ENCODE peak calls at places on chromosomes 4 and X, in eight cellular contexts. One of them, this sample, is unnamed.

GRCh38 chr4:151231915-151232595 is 44.9 kb upstream of the PRSS48 start:
- DNase-seq in osteocyte: no peak
- DNase-seq in sigmoid colon: no peak
- DNase-seq in progenitor cell of endocrine pancreas: no peak
- DNase-seq in adrenal gland: no peak
- DNase-seq in NB4: no peak
- DNase-seq in left ventricle myocardium inferior: no peak
- DNase-seq in astrocyte: peak
- DNase-seq in this sample: no peak

GRCh38 chr4:134470544-134470943 is 269.0 kb upstream of the PABPC4L start:
- DNase-seq in osteocyte: no peak
- DNase-seq in NB4: peak
- DNase-seq in astrocyte: no peak
- DNase-seq in left ventricle myocardium inferior: no peak
- DNase-seq in adrenal gland: no peak
- DNase-seq in progenitor cell of endocrine pancreas: no peak
- DNase-seq in sigmoid colon: no peak
- DNase-seq in this sample: no peak

GRCh38 chrX:68508799-68509198 is 9.9 kb downstream of the YIPF6 start:
- DNase-seq in progenitor cell of endocrine pancreas: no peak
- DNase-seq in NB4: no peak
- DNase-seq in adrenal gland: no peak
- DNase-seq in left ventricle myocardium inferior: no peak
- DNase-seq in astrocyte: no peak
- DNase-seq in osteocyte: no peak
- DNase-seq in sigmoid colon: no peak
- DNase-seq in this sample: no peak

GRCh38 chr4:47278631-47279030 is 184.9 kb downstream of the COMMD8 start:
- DNase-seq in left ventricle myocardium inferior: no peak
- DNase-seq in sigmoid colon: no peak
- DNase-seq in adrenal gland: no peak
- DNase-seq in astrocyte: no peak
- DNase-seq in progenitor cell of endocrine pancreas: no peak
- DNase-seq in osteocyte: no peak
- DNase-seq in NB4: peak
- DNase-seq in this sample: no peak

GRCh38 chr4:22356996-22357596 is 158.8 kb downstream of the ADGRA3 start:
- DNase-seq in progenitor cell of endocrine pancreas: no peak
- DNase-seq in sigmoid colon: no peak
- DNase-seq in adrenal gland: no peak
- DNase-seq in osteocyte: no peak
- DNase-seq in astrocyte: peak
- DNase-seq in left ventricle myocardium inferior: no peak
- DNase-seq in NB4: peak
- DNase-seq in this sample: no peak

GRCh38 chr4:155745984-155746383 is 12.8 kb upstream of the GUCY1B1 start:
- DNase-seq in sigmoid colon: no peak
- DNase-seq in osteocyte: no peak
- DNase-seq in astrocyte: peak
- DNase-seq in progenitor cell of endocrine pancreas: no peak
- DNase-seq in NB4: no peak
- DNase-seq in left ventricle myocardium inferior: no peak
- DNase-seq in adrenal gland: no peak
- DNase-seq in this sample: no peak

GRCh38 chrX:31038585-31039326 is 33.1 kb downstream of the FTHL17 start:
- DNase-seq in progenitor cell of endocrine pancreas: no peak
- DNase-seq in left ventricle myocardium inferior: peak
- DNase-seq in NB4: peak
- DNase-seq in astrocyte: peak
- DNase-seq in sigmoid colon: no peak
- DNase-seq in osteocyte: no peak
- DNase-seq in adrenal gland: no peak
- DNase-seq in this sample: no peak

GRCh38 chrX:20595928-20596550 is 329.3 kb upstream of the RPS6KA3 start:
- DNase-seq in NB4: no peak
- DNase-seq in adrenal gland: no peak
- DNase-seq in progenitor cell of endocrine pancreas: no peak
- DNase-seq in sigmoid colon: no peak
- DNase-seq in astrocyte: peak
- DNase-seq in left ventricle myocardium inferior: no peak
- DNase-seq in osteocyte: no peak
- DNase-seq in this sample: no peak

GRCh38 chr4:147398556-147398955 is 82.3 kb upstream of the EDNRA start:
- DNase-seq in osteocyte: no peak
- DNase-seq in NB4: no peak
- DNase-seq in adrenal gland: no peak
- DNase-seq in left ventricle myocardium inferior: no peak
- DNase-seq in astrocyte: peak
- DNase-seq in progenitor cell of endocrine pancreas: no peak
- DNase-seq in sigmoid colon: no peak
- DNase-seq in this sample: no peak

GRCh38 chr4:143241892-143242291 is 57.2 kb downstream of the USP38 start:
- DNase-seq in left ventricle myocardium inferior: no peak
- DNase-seq in sigmoid colon: no peak
- DNase-seq in adrenal gland: no peak
- DNase-seq in astrocyte: peak
- DNase-seq in NB4: peak
- DNase-seq in progenitor cell of endocrine pancreas: no peak
- DNase-seq in osteocyte: no peak
- DNase-seq in this sample: no peak

GRCh38 chr4:124530464-124531077 is 182.0 kb downstream of the ANKRD50 start:
- DNase-seq in left ventricle myocardium inferior: no peak
- DNase-seq in adrenal gland: no peak
- DNase-seq in progenitor cell of endocrine pancreas: no peak
- DNase-seq in astrocyte: no peak
- DNase-seq in sigmoid colon: no peak
- DNase-seq in NB4: no peak
- DNase-seq in osteocyte: no peak
- DNase-seq in this sample: no peak

GRCh38 chr4:73208376-73208775 is 50.2 kb downstream of the ANKRD17 start:
- DNase-seq in adrenal gland: no peak
- DNase-seq in sigmoid colon: no peak
- DNase-seq in astrocyte: peak
- DNase-seq in NB4: no peak
- DNase-seq in osteocyte: no peak
- DNase-seq in progenitor cell of endocrine pancreas: no peak
- DNase-seq in left ventricle myocardium inferior: no peak
- DNase-seq in this sample: no peak

GRCh38 chr4:36568575-36568974 is 287.2 kb downstream of the DTHD1 start:
- DNase-seq in progenitor cell of endocrine pancreas: no peak
- DNase-seq in left ventricle myocardium inferior: no peak
- DNase-seq in adrenal gland: no peak
- DNase-seq in sigmoid colon: no peak
- DNase-seq in NB4: no peak
- DNase-seq in astrocyte: no peak
- DNase-seq in osteocyte: no peak
- DNase-seq in this sample: no peak

GRCh38 chr4:15898902-15899301 is 39.6 kb downstream of the FGFBP1 start:
- DNase-seq in sigmoid colon: no peak
- DNase-seq in osteocyte: no peak
- DNase-seq in left ventricle myocardium inferior: no peak
- DNase-seq in progenitor cell of endocrine pancreas: no peak
- DNase-seq in astrocyte: no peak
- DNase-seq in adrenal gland: no peak
- DNase-seq in NB4: no peak
- DNase-seq in this sample: no peak

GRCh38 chrX:31168596-31168995 is 96.8 kb upstream of the FTHL17 start:
- DNase-seq in progenitor cell of endocrine pancreas: no peak
- DNase-seq in left ventricle myocardium inferior: no peak
- DNase-seq in astrocyte: no peak
- DNase-seq in NB4: no peak
- DNase-seq in osteocyte: no peak
- DNase-seq in sigmoid colon: no peak
- DNase-seq in adrenal gland: no peak
- DNase-seq in this sample: no peak

GRCh38 chr4:26237916-26238315 is 82.9 kb upstream of the RBPJ start:
- DNase-seq in adrenal gland: no peak
- DNase-seq in sigmoid colon: no peak
- DNase-seq in osteocyte: no peak
- DNase-seq in progenitor cell of endocrine pancreas: no peak
- DNase-seq in left ventricle myocardium inferior: no peak
- DNase-seq in NB4: no peak
- DNase-seq in astrocyte: no peak
- DNase-seq in this sample: no peak

GRCh38 chr4:104860227-104861123 is 286.2 kb upstream of the TET2 start:
- DNase-seq in astrocyte: peak
- DNase-seq in adrenal gland: peak
- DNase-seq in progenitor cell of endocrine pancreas: peak
- DNase-seq in sigmoid colon: peak
- DNase-seq in left ventricle myocardium inferior: no peak
- DNase-seq in osteocyte: no peak
- DNase-seq in NB4: peak
- DNase-seq in this sample: no peak

GRCh38 chrX:97740044-97740443 is 856.3 kb downstream of the RPA4 start:
- DNase-seq in progenitor cell of endocrine pancreas: no peak
- DNase-seq in astrocyte: no peak
- DNase-seq in sigmoid colon: no peak
- DNase-seq in osteocyte: no peak
- DNase-seq in NB4: no peak
- DNase-seq in adrenal gland: no peak
- DNase-seq in left ventricle myocardium inferior: no peak
- DNase-seq in this sample: no peak

GRCh38 chr4:8267077-8267476 is 2.5 kb upstream of the HTRA3 start:
- DNase-seq in NB4: peak
- DNase-seq in osteocyte: no peak
- DNase-seq in left ventricle myocardium inferior: peak
- DNase-seq in progenitor cell of endocrine pancreas: peak
- DNase-seq in sigmoid colon: peak
- DNase-seq in adrenal gland: peak
- DNase-seq in astrocyte: no peak
- DNase-seq in this sample: no peak

GRCh38 chr4:14827111-14827510 is 175.2 kb upstream of the CPEB2 start:
- DNase-seq in progenitor cell of endocrine pancreas: no peak
- DNase-seq in astrocyte: no peak
- DNase-seq in adrenal gland: no peak
- DNase-seq in left ventricle myocardium inferior: no peak
- DNase-seq in NB4: no peak
- DNase-seq in osteocyte: no peak
- DNase-seq in sigmoid colon: no peak
- DNase-seq in this sample: no peak

DNA sequence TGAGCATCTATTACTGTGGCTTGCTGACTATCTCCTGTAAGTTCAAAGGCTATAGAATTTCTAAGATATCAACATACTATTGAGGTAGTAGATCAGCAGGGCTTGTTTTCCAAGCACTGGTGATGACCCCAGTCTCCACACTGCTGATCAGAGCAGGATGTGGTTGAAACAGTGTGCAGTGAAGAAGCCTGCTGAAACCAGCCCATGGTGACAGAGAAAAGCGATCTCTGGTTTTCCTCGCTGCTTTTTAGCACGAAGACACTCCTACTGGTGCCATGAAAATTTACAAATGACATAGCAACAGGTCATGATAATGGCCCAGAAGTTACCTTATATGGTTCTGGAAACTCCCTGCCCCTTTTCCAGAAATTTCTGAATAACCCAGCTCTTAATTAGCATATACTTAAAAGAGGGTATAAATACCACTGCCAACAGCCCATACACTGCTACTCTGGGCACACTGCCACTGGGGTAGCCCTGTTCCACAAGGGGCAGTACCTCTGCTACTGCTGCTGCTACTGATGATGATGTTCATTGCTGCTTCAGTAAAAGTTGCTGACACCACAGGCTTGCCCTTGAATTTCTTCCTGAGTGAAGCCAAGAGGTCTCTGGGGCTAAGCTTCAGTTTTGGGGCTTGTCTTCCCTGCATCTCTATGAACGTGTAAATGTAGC is 1689.5 kb upstream of the PCDH10 start:
- DNase-seq in astrocyte: no peak
- DNase-seq in progenitor cell of endocrine pancreas: no peak
- DNase-seq in NB4: no peak
- DNase-seq in osteocyte: no peak
- DNase-seq in sigmoid colon: no peak
- DNase-seq in adrenal gland: no peak
- DNase-seq in left ventricle myocardium inferior: no peak
- DNase-seq in this sample: no peak
- TF ChIP-seq CTCF in astrocyte: no peak
- TF ChIP-seq CTCF in progenitor cell of endocrine pancreas: no peak
- TF ChIP-seq CTCF in NB4: no peak
- TF ChIP-seq CTCF in osteocyte: no peak
- TF ChIP-seq CTCF in sigmoid colon: no peak
- TF ChIP-seq CTCF in adrenal gland: no peak
- TF ChIP-seq CTCF in left ventricle myocardium inferior: no peak
- TF ChIP-seq CTCF in this sample: no peak

DNA sequence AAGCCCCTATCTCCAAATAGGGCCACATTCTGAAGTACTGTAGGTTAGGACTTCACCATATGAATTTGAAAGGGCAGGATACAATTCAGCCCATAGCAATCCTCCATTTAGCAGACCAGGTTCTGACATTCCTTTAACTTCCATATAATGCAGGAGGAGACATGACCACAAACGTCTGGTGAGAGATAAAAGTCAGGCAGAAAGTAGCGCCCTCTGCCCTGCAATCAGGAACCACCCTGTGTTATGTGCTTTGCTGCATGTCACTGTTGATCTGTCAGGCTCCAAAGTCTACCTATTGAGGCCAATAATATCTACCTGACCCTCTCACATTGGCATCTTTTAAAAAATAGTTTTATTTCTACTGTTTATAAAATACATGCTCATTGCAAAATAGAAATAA is 30.2 kb upstream of the SEPSECS start:
- DNase-seq in astrocyte: no peak
- DNase-seq in adrenal gland: no peak
- DNase-seq in NB4: no peak
- DNase-seq in progenitor cell of endocrine pancreas: no peak
- DNase-seq in left ventricle myocardium inferior: no peak
- DNase-seq in sigmoid colon: no peak
- DNase-seq in osteocyte: no peak
- DNase-seq in this sample: no peak
- TF ChIP-seq CTCF in astrocyte: no peak
- TF ChIP-seq CTCF in adrenal gland: no peak
- TF ChIP-seq CTCF in NB4: peak
- TF ChIP-seq CTCF in progenitor cell of endocrine pancreas: no peak
- TF ChIP-seq CTCF in left ventricle myocardium inferior: no peak
- TF ChIP-seq CTCF in sigmoid colon: no peak
- TF ChIP-seq CTCF in osteocyte: no peak
- TF ChIP-seq CTCF in this sample: no peak

DNA sequence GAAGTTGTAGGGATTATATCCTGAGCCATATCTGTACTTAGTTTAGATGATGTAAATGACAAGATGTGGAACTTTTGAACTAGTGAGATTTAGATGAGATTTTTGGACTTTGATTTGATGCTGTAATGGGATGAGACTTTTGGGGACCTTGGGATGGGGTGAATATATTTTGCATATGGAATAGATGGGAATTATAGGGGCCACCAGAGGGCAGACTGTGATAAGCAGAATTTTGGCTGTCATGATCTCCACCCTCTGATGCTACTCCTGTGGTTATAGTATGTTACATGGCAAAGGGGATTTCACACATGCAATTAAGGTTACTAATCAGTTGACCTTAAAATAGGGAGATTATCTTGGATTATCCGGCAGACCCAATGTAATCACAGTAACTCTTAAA is 214.0 kb upstream of the NHS start:
- DNase-seq in osteocyte: no peak
- DNase-seq in adrenal gland: no peak
- DNase-seq in sigmoid colon: no peak
- DNase-seq in astrocyte: no peak
- DNase-seq in progenitor cell of endocrine pancreas: no peak
- DNase-seq in left ventricle myocardium inferior: no peak
- DNase-seq in NB4: peak
- DNase-seq in this sample: no peak
- TF ChIP-seq CTCF in osteocyte: no peak
- TF ChIP-seq CTCF in adrenal gland: no peak
- TF ChIP-seq CTCF in sigmoid colon: no peak
- TF ChIP-seq CTCF in astrocyte: no peak
- TF ChIP-seq CTCF in progenitor cell of endocrine pancreas: peak
- TF ChIP-seq CTCF in left ventricle myocardium inferior: no peak
- TF ChIP-seq CTCF in NB4: no peak
- TF ChIP-seq CTCF in this sample: peak

GRCh38 chr4:60116592-60116991 is 1083.5 kb upstream of the ADGRL3 start:
- DNase-seq in sigmoid colon: no peak
- DNase-seq in osteocyte: no peak
- DNase-seq in adrenal gland: no peak
- DNase-seq in left ventricle myocardium inferior: no peak
- DNase-seq in NB4: no peak
- DNase-seq in progenitor cell of endocrine pancreas: no peak
- DNase-seq in astrocyte: no peak
- DNase-seq in this sample: no peak
- TF ChIP-seq CTCF in sigmoid colon: no peak
- TF ChIP-seq CTCF in osteocyte: no peak
- TF ChIP-seq CTCF in adrenal gland: no peak
- TF ChIP-seq CTCF in left ventricle myocardium inferior: no peak
- TF ChIP-seq CTCF in NB4: no peak
- TF ChIP-seq CTCF in progenitor cell of endocrine pancreas: no peak
- TF ChIP-seq CTCF in astrocyte: no peak
- TF ChIP-seq CTCF in this sample: no peak

This sample was measured in chondrocyte.